ENCODE peak calls at places on chromosome 11, in eight cellular contexts. T, Y, B, X, E, L, H and P are unnamed samples.

GRCh38 chr11:100638648-100639047 is 48.4 kb upstream of the ARHGAP42 start:
- DNase-seq in T (no peak), Y (no peak), B (no peak), X (no peak), E (no peak), L (no peak), H (no peak), P (no peak)

GRCh38 chr11:6351782-6352181 is 31.5 kb upstream of the CAVIN3 start:
- DNase-seq in T (no peak), Y (no peak), B (no peak), X (no peak), E (peak), L (no peak), H (no peak), P (no peak)

GRCh38 chr11:117640041-117640440 is 157.0 kb downstream of the DSCAML1 start:
- DNase-seq in T (no peak), Y (no peak), B (no peak), X (no peak), E (no peak), L (no peak), H (no peak), P (no peak)

GRCh38 chr11:104944080-104944479 is 24.3 kb downstream of the CASP4 start:
- DNase-seq in T (no peak), Y (no peak), B (no peak), X (no peak), E (peak), L (no peak), H (no peak), P (no peak)

GRCh38 chr11:115505165-115505564 is 950 bp upstream of the CADM1 start:
- DNase-seq in T (no peak), Y (peak), B (no peak), X (no peak), E (no peak), L (no peak), H (no peak), P (no peak)

GRCh38 chr11:16148301-16148787 is 208.0 kb downstream of the SOX6 start:
- DNase-seq in T (no peak), Y (no peak), B (no peak), X (no peak), E (no peak), L (no peak), H (no peak), P (no peak)

GRCh38 chr11:75271730-75272129 is 31.2 kb downstream of the TPBGL start:
- DNase-seq in T (no peak), Y (no peak), B (no peak), X (no peak), E (no peak), L (no peak), H (no peak), P (no peak)

GRCh38 chr11:126739499-126740145 is 260.9 kb downstream of the KIRREL3 start:
- DNase-seq in T (no peak), Y (no peak), B (no peak), X (no peak), E (peak), L (no peak), H (no peak), P (peak)

GRCh38 chr11:15289718-15290117 is 175.0 kb downstream of the INSC start:
- DNase-seq in T (no peak), Y (peak), B (no peak), X (no peak), E (no peak), L (no peak), H (no peak), P (no peak)

GRCh38 chr11:35794850-35795249 is 132.3 kb downstream of the TRIM44 start:
- DNase-seq in T (no peak), Y (no peak), B (no peak), X (no peak), E (peak), L (peak), H (no peak), P (peak)

GRCh38 chr11:129163714-129164164 is 28.4 kb downstream of the ARHGAP32 start:
- DNase-seq in T (no peak), Y (no peak), B (no peak), X (no peak), E (peak), L (no peak), H (no peak), P (no peak)

GRCh38 chr11:36507824-36508489 is 2.1 kb downstream of the TRAF6 start:
- DNase-seq in T (no peak), Y (peak), B (no peak), X (no peak), E (no peak), L (no peak), H (no peak), P (no peak)

GRCh38 chr11:114724916-114725524 is 46.7 kb downstream of the NXPE2 start:
- DNase-seq in T (peak), Y (no peak), B (no peak), X (no peak), E (no peak), L (no peak), H (no peak), P (no peak)

GRCh38 chr11:65506770-65507485 is 8.1 kb downstream of the MALAT1 start:
- DNase-seq in T (peak), Y (peak), B (no peak), X (no peak), E (peak), L (peak), H (no peak), P (peak)

GRCh38 chr11:113488931-113489351 is 13.7 kb upstream of the DRD2 start:
- DNase-seq in T (no peak), Y (no peak), B (no peak), X (no peak), E (no peak), L (no peak), H (no peak), P (no peak)

GRCh38 chr11:57307666-57308270 is 17.0 kb downstream of the TNKS1BP1 start:
- DNase-seq in T (no peak), Y (no peak), B (no peak), X (no peak), E (no peak), L (no peak), H (no peak), P (no peak)

GRCh38 chr11:62805991-62806441 is 776 bp upstream of the NXF1 start:
- DNase-seq in T (peak), Y (no peak), B (no peak), X (no peak), E (no peak), L (no peak), H (no peak), P (no peak)

GRCh38 chr11:42631223-42631843 is 680.5 kb upstream of the API5 start:
- DNase-seq in T (no peak), Y (no peak), B (no peak), X (no peak), E (no peak), L (no peak), H (no peak), P (peak)

GRCh38 chr11:126929186-126930085 is 71.1 kb downstream of the KIRREL3 start:
- DNase-seq in T (no peak), Y (no peak), B (no peak), X (no peak), E (peak), L (no peak), H (no peak), P (peak)

GRCh38 chr11:1168721-1169161 is 11.0 kb downstream of the MUC5AC start:
- DNase-seq in T (no peak), Y (no peak), B (no peak), X (no peak), E (no peak), L (no peak), H (peak), P (no peak)

GRCh38 chr11:131811380-131811779 is 441.0 kb downstream of the NTM start:
- DNase-seq in T (no peak), Y (no peak), B (no peak), X (no peak), E (no peak), L (no peak), H (no peak), P (no peak)

GRCh38 chr11:100769165-100769564 is 82.1 kb downstream of the ARHGAP42 start:
- DNase-seq in T (no peak), Y (no peak), B (no peak), X (no peak), E (no peak), L (no peak), H (no peak), P (peak)

GRCh38 chr11:109023029-109023428 is 358.2 kb downstream of the DDX10 start:
- DNase-seq in T (no peak), Y (no peak), B (no peak), X (no peak), E (no peak), L (no peak), H (no peak), P (no peak)

GRCh38 chr11:122984186-122985011 is 2.8 kb upstream of the BSX start:
- DNase-seq in T (no peak), Y (peak), B (no peak), X (no peak), E (no peak), L (no peak), H (no peak), P (peak)

GRCh38 chr11:30284836-30285235 is 38.1 kb upstream of the ARL14EP start:
- DNase-seq in T (no peak), Y (no peak), B (no peak), X (no peak), E (no peak), L (no peak), H (no peak), P (no peak)

GRCh38 chr11:20162824-20163777 is 2.8 kb upstream of the DBX1 start:
- DNase-seq in T (no peak), Y (peak), B (no peak), X (no peak), E (peak), L (no peak), H (no peak), P (peak)

GRCh38 chr11:96203567-96204365 is 139.2 kb downstream of the MAML2 start:
- DNase-seq in T (no peak), Y (no peak), B (no peak), X (no peak), E (no peak), L (no peak), H (no peak), P (no peak)

DNA sequence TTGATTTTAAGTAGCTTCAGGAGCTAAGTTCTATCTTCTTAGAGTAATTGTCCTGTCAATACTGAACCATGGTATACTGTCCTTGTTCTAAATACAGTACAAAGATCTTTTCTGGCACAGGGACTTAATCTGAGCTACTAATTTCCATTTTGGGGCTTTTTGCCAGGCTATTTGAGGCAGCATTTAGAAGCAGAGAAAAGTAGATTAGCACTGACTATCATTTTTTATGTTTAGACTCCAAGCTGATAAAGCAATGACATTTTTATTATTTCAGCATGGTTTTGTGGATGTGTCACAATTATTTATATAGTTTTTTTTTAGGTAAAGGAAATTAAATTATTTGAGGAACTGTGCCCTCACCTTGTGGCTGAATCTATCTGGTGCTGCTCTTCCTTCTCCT is 163.3 kb downstream of the FAT3 start:
- DNase-seq in T (no peak), Y (no peak), B (no peak), X (no peak), E (no peak), L (no peak), H (no peak), P (no peak)
- H3K4me3 ChIP-seq in T (no peak), Y (no peak), B (no peak), X (no peak), E (no peak), L (no peak), H (no peak), P (no peak)

DNA sequence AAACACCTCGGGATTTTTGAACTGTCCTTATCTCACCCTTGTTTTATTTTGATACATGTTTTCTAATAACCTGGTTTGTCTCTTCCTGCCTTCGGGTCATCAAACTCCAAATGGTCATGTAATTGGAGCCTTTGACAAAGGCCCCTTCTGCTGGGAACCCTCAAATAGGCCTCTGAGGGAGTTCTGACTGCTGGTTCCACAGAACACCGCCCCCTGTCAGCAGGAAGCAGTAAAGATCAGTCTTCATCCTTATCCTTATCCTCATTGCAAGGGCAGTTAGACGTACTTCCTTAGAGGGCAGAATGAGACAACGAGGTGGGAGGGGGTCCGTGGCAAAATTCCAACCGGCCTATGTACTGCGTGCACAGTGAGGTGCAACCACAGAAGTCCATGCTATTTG is 12.1 kb downstream of the TRIM51 start:
- DNase-seq in T (no peak), Y (no peak), B (no peak), X (no peak), E (no peak), L (no peak), H (no peak), P (no peak)
- TF ChIP-seq CTCF in T (no peak), Y (no peak), B (no peak), X (no peak), E (no peak), L (no peak), H (no peak), P (no peak)

DNA sequence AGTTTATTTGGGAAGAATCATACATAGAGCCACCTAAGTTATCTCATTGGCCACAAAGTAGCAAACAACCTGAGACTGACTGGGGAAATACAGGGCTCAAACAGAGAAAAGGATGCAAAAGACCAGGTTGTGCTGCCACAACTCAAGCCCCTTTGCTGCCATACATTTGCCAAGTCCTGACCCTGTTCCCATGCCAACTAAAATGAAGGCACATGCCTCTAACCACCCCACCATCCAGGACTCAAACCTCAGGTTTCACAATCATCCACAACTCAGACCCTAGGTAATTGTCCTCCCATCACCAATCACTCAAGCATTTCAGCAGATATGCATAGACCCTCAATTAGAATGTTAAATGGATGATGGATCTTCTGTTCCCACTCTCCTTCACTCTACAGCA is 1.4 kb upstream of the MS4A1 start:
- DNase-seq in T (no peak), Y (no peak), B (no peak), X (no peak), E (no peak), L (no peak), H (no peak), P (no peak)
- H3K4me3 ChIP-seq in T (no peak), Y (no peak), B (no peak), X (no peak), E (no peak), L (no peak), H (no peak), P (no peak)

GRCh38 chr11:69882270-69882608 is 63.0 kb upstream of the FGF3 start:
- DNase-seq in T (no peak), Y (no peak), B (no peak), X (no peak), E (no peak), L (no peak), H (peak), P (no peak)
- TF ChIP-seq CTCF in T (no peak), Y (no peak), B (no peak), X (no peak), E (no peak), L (no peak), H (no peak), P (no peak)

DNA sequence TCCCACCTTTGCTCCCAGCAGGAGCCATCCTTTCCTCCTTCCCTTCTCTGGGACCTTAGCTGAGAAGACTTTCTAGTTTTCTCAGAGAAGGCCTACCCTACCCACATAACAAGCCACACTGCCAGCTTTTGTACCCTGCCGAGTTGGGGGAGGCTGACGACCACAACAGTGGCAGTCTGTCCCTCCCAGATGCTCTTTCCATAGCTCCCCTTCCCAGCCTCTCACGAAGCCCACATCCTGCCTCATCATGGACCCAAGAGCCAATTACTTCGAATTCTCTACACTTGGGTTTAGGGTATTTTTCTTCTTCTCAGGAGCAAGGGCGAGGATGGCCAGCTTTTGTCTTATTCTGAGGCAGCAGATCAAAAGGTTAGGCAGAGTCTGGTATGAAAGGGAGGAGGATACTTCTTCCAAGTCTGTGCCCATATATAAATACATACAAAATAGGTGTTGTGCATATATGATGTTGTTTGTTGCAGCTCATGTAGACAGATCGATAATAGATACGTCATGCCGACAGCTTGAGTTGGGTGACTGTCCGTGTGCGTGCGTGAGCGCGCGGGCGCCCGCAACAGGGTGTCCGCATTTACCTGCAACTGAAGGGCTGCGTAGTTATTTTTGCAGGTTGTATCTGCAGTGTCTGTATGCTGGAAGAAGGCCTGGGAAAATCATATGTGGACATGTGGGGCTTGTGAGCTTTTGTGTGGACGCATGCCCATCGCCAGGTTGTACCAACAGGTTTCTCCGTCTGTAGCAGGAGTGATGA is 846 bp upstream of the NRGN start:
- DNase-seq in T (no peak), Y (no peak), B (no peak), X (no peak), E (no peak), L (no peak), H (no peak), P (no peak)
- H3K4me3 ChIP-seq in T (no peak), Y (no peak), B (peak), X (peak), E (peak), L (peak), H (peak), P (peak)